ENCODE peak calls at places on chromosome 4, in seven cellular contexts. H, N, R, Q, P, Y and L are unnamed samples.
A peak's percentile ranks its signal among the peaks of the same experiment; 100 is the strongest.

GRCh38 chr4:158169516-158169915 is 3.3 kb downstream of the GASK1B start:
- DNase-seq in H (no peak), N (no peak), P (no peak), R (no peak), Y (no peak), Q (no peak), L (no peak)

GRCh38 chr4:169312690-169313422 is 42.1 kb upstream of the SH3RF1 start:
- DNase-seq in N (no peak), Y (no peak), Q (no peak), P (no peak), R (no peak), H (no peak), L (no peak)

GRCh38 chr4:1973218-1973617 is 35.6 kb downstream of the NELFA start:
- DNase-seq in Y (peak; percentile 34), H (no peak), Q (no peak), N (no peak), R (no peak), P (no peak), L (no peak)

GRCh38 chr4:19936471-19936870 is 315.2 kb upstream of the SLIT2 start:
- DNase-seq in H (no peak), Y (no peak), N (no peak), P (no peak), R (no peak), Q (no peak), L (no peak)

GRCh38 chr4:69727924-69728323 is 32.5 kb downstream of the SULT1B1 start:
- DNase-seq in Y (no peak), Q (no peak), P (no peak), N (no peak), R (no peak), H (no peak), L (no peak)

GRCh38 chr4:1842993-1843448 is 12.9 kb downstream of the LETM1 start:
- DNase-seq in Y (no peak), P (no peak), H (peak; percentile 55), Q (no peak), N (no peak), R (peak; percentile 48), L (peak; percentile 39)

GRCh38 chr4:4853371-4853823 is 6.1 kb upstream of the MSX1 start:
- DNase-seq in Y (no peak), Q (no peak), P (no peak), H (peak; percentile 15), N (no peak), R (no peak), L (no peak)

GRCh38 chr4:173403051-173403450 is 4.1 kb upstream of the SCRG1 start:
- DNase-seq in N (no peak), R (no peak), P (no peak), H (no peak), Q (no peak), Y (no peak), L (no peak)

GRCh38 chr4:133152330-133152791 is 3.3 kb downstream of the PCDH10 start:
- DNase-seq in P (no peak), N (no peak), Y (no peak), Q (no peak), H (no peak), R (no peak), L (no peak)

GRCh38 chr4:133151301-133151680 is 2.2 kb downstream of the PCDH10 start:
- DNase-seq in R (no peak), N (no peak), Q (no peak), Y (no peak), P (no peak), H (no peak), L (no peak)

GRCh38 chr4:133154725-133155124 is 5.6 kb downstream of the PCDH10 start:
- DNase-seq in Y (no peak), R (no peak), P (no peak), Q (no peak), N (peak; percentile 4), H (no peak), L (no peak)

GRCh38 chr4:133151681-133152329 is 2.7 kb downstream of the PCDH10 start:
- DNase-seq in H (no peak), R (no peak), P (no peak), N (no peak), Q (no peak), Y (no peak), L (no peak)

GRCh38 chr4:133152801-133153526 is 3.9 kb downstream of the PCDH10 start:
- DNase-seq in R (no peak), Q (no peak), H (no peak), N (no peak), Y (no peak), P (no peak), L (no peak)
- H3K27ac ChIP-seq in R (no peak overlapping the region), Q (peak overlapping the region; percentile 62), H (no peak overlapping the region), N (no peak overlapping the region), Y (no peak overlapping the region), P (no peak overlapping the region), L (no peak overlapping the region)

GRCh38 chr4:76680934-76681333 is 217.0 kb downstream of the SOWAHB start:
- DNase-seq in Q (no peak), P (no peak), R (no peak), H (no peak), N (no peak), Y (no peak), L (no peak)
- TF ChIP-seq CTCF in Q (no peak), P (no peak), R (no peak), H (no peak), N (no peak), Y (no peak), L (no peak)

GRCh38 chr4:40197879-40198689 is 1.3 kb downstream of the RHOH start:
- DNase-seq in Y (no peak), P (no peak), H (no peak), N (no peak), Q (no peak), R (no peak), L (no peak)
- H3K4me1 ChIP-seq in Y (no peaks in the 10 kb centered on the region), P (peaks cover 12% of the 10 kb centered on the region), H (no peaks in the 10 kb centered on the region), N (peaks cover 38% of the 10 kb centered on the region), Q (no peaks in the 10 kb centered on the region), R (no peaks in the 10 kb centered on the region), L (no peaks in the 10 kb centered on the region)

GRCh38 chr4:149279790-149280189 is 535.9 kb downstream of the IQCM start:
- DNase-seq in P (no peak), H (peak; percentile 29), R (no peak), N (no peak), Q (no peak), Y (no peak), L (no peak)
- H3K27ac ChIP-seq in P (no peak overlapping the region), H (no peak overlapping the region), R (no peak overlapping the region), N (no peak overlapping the region), Q (no peak overlapping the region), Y (no peak overlapping the region), L (peak overlapping the region; percentile 28)

GRCh38 chr4:40149960-40150385 is 46.9 kb upstream of the RHOH start:
- DNase-seq in Q (peak; percentile 39), H (peak; percentile 39), Y (no peak), P (peak; percentile 76), N (peak; percentile 65), R (peak; percentile 35), L (peak; percentile 19)
- TF ChIP-seq CTCF in Q (peak; percentile 81), H (peak; percentile 85), Y (peak; percentile 92), P (peak; percentile 95), N (peak; percentile 83), R (peak; percentile 75), L (peak; percentile 87)

DNA sequence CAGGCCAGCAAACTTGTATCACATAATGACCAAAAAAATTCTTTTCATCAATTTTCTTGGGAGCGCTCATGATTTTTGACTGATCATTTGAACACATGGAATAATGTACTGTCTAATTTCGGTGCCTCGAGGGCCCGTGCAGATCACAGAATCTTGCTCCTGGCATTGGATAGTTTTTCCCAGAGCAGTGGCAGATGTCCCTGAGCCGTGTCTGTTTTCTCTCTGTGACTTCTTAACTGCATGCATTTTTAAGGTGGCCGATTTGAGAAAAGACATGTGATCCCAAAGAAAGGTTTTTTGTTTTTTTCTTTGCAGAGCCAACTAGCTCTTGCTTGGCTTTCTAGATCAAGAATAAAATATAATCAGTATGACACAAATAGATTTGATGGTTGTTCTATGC is 19.7 kb downstream of the GPRIN3 start:
- DNase-seq in H (no peak), Y (no peak), R (no peak), P (no peak), Q (no peak), N (no peak), L (no peak)
- H3K4me1 ChIP-seq in H (peaks cover 11% of the 10 kb centered on the region), Y (no peaks in the 10 kb centered on the region), R (no peaks in the 10 kb centered on the region), P (peaks cover 4% of the 10 kb centered on the region), Q (no peaks in the 10 kb centered on the region), N (no peaks in the 10 kb centered on the region), L (peaks cover 89% of the 10 kb centered on the region)

DNA sequence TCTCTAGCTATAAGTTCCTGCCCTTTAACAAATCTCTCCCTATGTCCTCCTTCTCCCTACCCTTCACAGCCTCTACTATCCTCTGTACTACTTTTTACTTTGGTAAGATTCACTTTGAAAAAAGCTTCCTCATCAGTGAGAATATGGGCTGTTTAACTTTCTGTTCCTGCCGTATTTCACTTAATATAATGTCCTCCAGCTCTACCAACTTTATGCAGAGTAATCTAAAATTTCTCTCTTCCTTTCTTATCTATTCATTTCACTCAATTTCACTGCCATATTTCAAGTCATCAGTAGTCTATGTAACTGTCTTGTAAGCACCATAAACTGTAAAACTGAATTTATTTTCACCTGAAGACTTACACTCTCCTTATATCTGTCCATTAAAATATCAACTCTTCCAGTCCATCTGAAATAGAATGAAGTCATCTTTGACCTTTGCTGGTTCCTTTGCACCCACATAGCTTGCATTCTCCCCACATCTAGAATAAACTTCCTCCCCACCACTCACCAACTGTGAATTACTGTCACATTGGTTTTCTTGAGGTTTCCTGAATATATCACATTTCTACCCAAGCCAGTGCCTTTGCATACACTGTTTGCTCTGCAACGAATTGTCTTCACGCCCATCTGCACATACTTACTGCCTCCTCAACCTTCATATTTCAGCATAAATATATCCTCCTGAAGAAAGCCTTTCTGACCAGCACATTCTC is 54.6 kb downstream of the ARAP2 start:
- DNase-seq in H (no peak), N (no peak), Y (no peak), R (no peak), P (no peak), Q (no peak), L (no peak)
- H3K27ac ChIP-seq in H (no peak overlapping the region), N (no peak overlapping the region), Y (no peak overlapping the region), R (no peak overlapping the region), P (no peak overlapping the region), Q (no peak overlapping the region), L (no peak overlapping the region)

GRCh38 chr4:81546777-81547176 is 75.1 kb upstream of the RASGEF1B start:
- DNase-seq in Y (no peak), R (no peak), H (no peak), P (no peak), N (no peak), Q (no peak), L (no peak)
- TF ChIP-seq CTCF in Y (no peak), R (no peak), H (no peak), P (no peak), N (no peak), Q (no peak), L (no peak)

GRCh38 chr4:47483722-47484121 is 1.4 kb upstream of the ATP10D start:
- DNase-seq in P (no peak), Q (no peak), Y (no peak), N (no peak), R (no peak), H (no peak), L (no peak)
- H3K4me1 ChIP-seq in P (peaks cover 26% of the 10 kb centered on the region), Q (no peaks in the 10 kb centered on the region), Y (peaks cover 6% of the 10 kb centered on the region), N (peaks cover 20% of the 10 kb centered on the region), R (peaks cover 4% of the 10 kb centered on the region), H (no peaks in the 10 kb centered on the region), L (peaks cover 23% of the 10 kb centered on the region)

DNA sequence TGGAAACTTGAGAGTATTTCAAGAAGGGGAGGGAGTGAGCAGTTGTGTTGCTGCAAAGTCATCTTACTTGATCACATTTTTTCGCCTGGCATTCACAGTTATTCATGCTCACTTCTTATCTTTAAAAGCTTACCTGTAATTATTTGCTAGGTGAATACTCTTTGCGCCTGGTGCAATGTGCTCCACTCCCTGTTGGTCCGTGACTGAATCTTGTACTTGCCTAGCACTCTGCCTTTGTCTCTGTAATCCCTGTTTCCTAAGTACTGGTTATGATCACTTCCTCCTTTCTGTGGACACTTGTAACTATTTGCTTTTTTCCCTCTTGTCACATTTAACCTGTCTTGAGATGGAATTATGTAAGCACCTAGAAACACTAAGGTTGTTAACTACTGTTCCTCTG is 5.8 kb downstream of the BMP2K start:
- DNase-seq in N (no peak), P (no peak), R (no peak), H (no peak), Y (no peak), Q (no peak), L (no peak)
- H3K27ac ChIP-seq in N (no peak overlapping the region), P (peak overlapping the region; percentile 3), R (no peak overlapping the region), H (no peak overlapping the region), Y (no peak overlapping the region), Q (no peak overlapping the region), L (peak overlapping the region; percentile 14)